ENCODE peak calls at places on chromosomes 13 and 19, in eight cellular contexts. T is KG1; O is astrocyte of the cerebellum; R is EH; K is stimulated activated CD4-positive, alpha-beta T cell treated with anti-CD3 and anti-CD28 coated beads, Interleukin-15, amount 100 ng/mL, for 24 hours; X is activated CD8-positive, alpha-beta memory T cell treated with anti-CD3 and anti-CD28 coated beads, Interleukin-2, amount 50 U/mL, for 4 hours; U is activated gamma-delta T cell treated with anti-CD3 and anti-CD28 coated beads, Interleukin-2, amount 50 U/mL, for 16 hours; J is stomach. S is an unnamed sample.

GRCh38 chr19:919157-920050 is 2.3 kb downstream of the KISS1R start:
- DNase-seq in K (peak), J (no peak), U (no peak), O (no peak), T (no peak), X (peak), R (no peak), S (no peak)

GRCh38 chr13:40082644-40083043 is 427.2 kb downstream of the COG6 start:
- DNase-seq in J (no peak), X (no peak), K (no peak), U (no peak), R (no peak), O (peak), T (no peak), S (no peak)

GRCh38 chr19:45643024-45643926 is 4.1 kb upstream of the EML2 start:
- DNase-seq in O (peak), U (peak), R (peak), X (peak), K (peak), T (peak), J (peak), S (peak)

GRCh38 chr19:36163813-36164212 is 11.6 kb upstream of the COX7A1 start:
- DNase-seq in U (no peak), X (no peak), J (no peak), T (no peak), R (no peak), O (no peak), K (no peak), S (no peak)

GRCh38 chr19:18013621-18014111 is 5.7 kb downstream of the ARRDC2 start:
- DNase-seq in O (no peak), J (no peak), R (no peak), K (no peak), U (no peak), X (no peak), T (no peak), S (no peak)

GRCh38 chr13:25963681-25964080 is 88.1 kb downstream of the SHISA2 start:
- DNase-seq in J (no peak), O (no peak), U (no peak), R (no peak), X (no peak), K (no peak), T (no peak), S (no peak)

GRCh38 chr13:32211788-32212187 is 103.4 kb downstream of the ZAR1L start:
- DNase-seq in X (no peak), O (peak), U (no peak), T (no peak), J (no peak), K (no peak), R (peak), S (no peak)

GRCh38 chr13:40570930-40571329 is 95.5 kb downstream of the FOXO1 start:
- DNase-seq in K (no peak), T (no peak), J (no peak), U (no peak), O (no peak), X (no peak), R (no peak), S (no peak)

GRCh38 chr19:18249834-18250233 is 23.6 kb upstream of the PDE4C start:
- DNase-seq in O (no peak), R (no peak), X (no peak), U (no peak), J (no peak), K (no peak), T (no peak), S (no peak)

GRCh38 chr19:44111910-44112463 is 1.2 kb upstream of the ZNF225 start:
- DNase-seq in R (peak), X (no peak), K (peak), U (no peak), T (no peak), J (no peak), O (peak), S (no peak)

GRCh38 chr19:39411832-39412099 is 703 bp upstream of the PLEKHG2 start:
- DNase-seq in K (peak), R (peak), O (peak), U (peak), T (peak), X (peak), J (peak), S (peak)

GRCh38 chr13:32262165-32262564 is 53.0 kb downstream of the ZAR1L start:
- DNase-seq in K (no peak), T (no peak), X (no peak), O (no peak), U (no peak), R (peak), J (no peak), S (no peak)

GRCh38 chr13:85509512-85509911 is 289.7 kb downstream of the SLITRK6 start:
- DNase-seq in O (no peak), U (no peak), J (no peak), R (peak), K (no peak), T (no peak), X (no peak), S (no peak)

GRCh38 chr19:39325778-39326680 is 5.4 kb upstream of the LRFN1 start:
- DNase-seq in R (peak), X (no peak), U (no peak), T (no peak), O (no peak), J (no peak), K (no peak), S (no peak)

GRCh38 chr13:36445806-36446423 is 13.6 kb downstream of the CCNA1 start:
- DNase-seq in O (no peak), K (no peak), J (no peak), X (no peak), U (no peak), T (no peak), R (no peak), S (no peak)

GRCh38 chr19:45356760-45357444 is 13.5 kb downstream of the ERCC2 start:
- DNase-seq in U (no peak), T (no peak), J (no peak), R (no peak), K (no peak), O (no peak), X (no peak), S (no peak)

GRCh38 chr19:13766095-13766481 is 1.8 kb downstream of the MRI1 start:
- DNase-seq in T (no peak), U (no peak), K (no peak), J (no peak), R (no peak), X (no peak), O (no peak), S (no peak)

GRCh38 chr19:7069904-7070226 is 362 bp downstream of the ZNF557 start:
- DNase-seq in O (no peak), J (no peak), U (no peak), R (no peak), T (no peak), K (no peak), X (no peak), S (no peak)

GRCh38 chr19:38841787-38842438 is 7.9 kb downstream of the HNRNPL start:
- DNase-seq in K (no peak), O (no peak), T (no peak), X (peak), J (no peak), R (no peak), U (no peak), S (no peak)

GRCh38 chr19:18776288-18776594 is 14.9 kb downstream of the COMP start:
- DNase-seq in K (no peak), J (no peak), X (no peak), O (no peak), U (no peak), R (peak), T (no peak), S (no peak)

GRCh38 chr19:36032251-36033104 is at the start of gene CLIP3:
- DNase-seq in O (peak), K (peak), J (no peak), X (peak), R (peak), T (no peak), U (peak), S (peak)

GRCh38 chr13:24671367-24672117 is 8.7 kb upstream of the ATP12A start:
- DNase-seq in U (no peak), T (peak), X (no peak), O (peak), K (peak), R (peak), J (no peak), S (peak)

GRCh38 chr13:46739447-46740125 is 57.4 kb downstream of the ESD start:
- DNase-seq in R (no peak), O (no peak), K (no peak), U (no peak), J (no peak), T (no peak), X (no peak), S (no peak)

GRCh38 chr19:55446060-55446459 is 3.0 kb upstream of the SHISA7 start:
- DNase-seq in T (no peak), R (no peak), O (no peak), X (no peak), J (no peak), U (no peak), K (no peak), S (no peak)

GRCh38 chr13:104854698-104855097 is 1680.8 kb downstream of the EFNB2 start:
- DNase-seq in O (no peak), T (no peak), X (no peak), U (no peak), J (no peak), R (no peak), K (no peak), S (no peak)

GRCh38 chr13:93797463-93797862 is 570.9 kb downstream of the GPC6 start:
- DNase-seq in T (no peak), X (no peak), U (no peak), O (no peak), K (no peak), J (no peak), R (no peak), S (peak)

GRCh38 chr13:101773062-101773461 is 320.6 kb downstream of the ITGBL1 start:
- DNase-seq in U (no peak), K (no peak), J (no peak), T (no peak), X (no peak), R (peak), O (no peak), S (no peak)

GRCh38 chr19:51687791-51688664 is 5.1 kb upstream of the SPACA6 start:
- DNase-seq in K (no peak), X (no peak), R (peak), T (no peak), J (peak), U (no peak), O (no peak), S (no peak)

GRCh38 chr19:14606627-14607026 is 23.7 kb downstream of the CLEC17A start:
- DNase-seq in T (no peak), R (no peak), U (no peak), O (no peak), K (no peak), X (no peak), J (no peak), S (no peak)

GRCh38 chr13:99652141-99652540 is 150.9 kb downstream of the TM9SF2 start:
- DNase-seq in O (no peak), J (no peak), K (no peak), R (no peak), T (no peak), U (no peak), X (no peak), S (no peak)